ENCODE peak calls at places on chromosomes 7 and 10, in four cellular contexts. A is HepG2, X is H1, D is K562. C is an unnamed sample.

GRCh38 chr10:17645591-17646345 is 1.8 kb downstream of the STAM start:
- DNase-seq in A (peak), X (no peak), D (no peak), C (no peak)

GRCh38 chr10:98536551-98536950 is 89.8 kb upstream of the HPS1 start:
- DNase-seq in A (peak), X (no peak), D (no peak), C (no peak)

GRCh38 chr10:6920072-6921019 is 340.3 kb upstream of the PRKCQ start:
- DNase-seq in A (peak), X (peak), D (peak), C (no peak)

GRCh38 chr7:106768324-106768751 is 96.7 kb upstream of the PIK3CG start:
- DNase-seq in A (no peak), X (no peak), D (no peak), C (peak)

GRCh38 chr10:48681749-48682148 is 2.9 kb upstream of the WDFY4 start:
- DNase-seq in A (no peak), X (no peak), D (no peak), C (no peak)

GRCh38 chr7:29921404-29922010 is 68.1 kb downstream of the SCRN1 start:
- DNase-seq in A (peak), X (peak), D (peak), C (peak)

GRCh38 chr7:112052993-112053392 is 153.2 kb downstream of the DOCK4 start:
- DNase-seq in A (peak), X (no peak), D (no peak), C (no peak)

GRCh38 chr7:23000597-23001360 is 13.2 kb downstream of the HYCC1 start:
- DNase-seq in A (no peak), X (no peak), D (no peak), C (no peak)

GRCh38 chr7:114554781-114555537 is 140.3 kb downstream of the FOXP2 start:
- DNase-seq in A (no peak), X (no peak), D (no peak), C (peak)

GRCh38 chr10:12934777-12935176 is 66.7 kb downstream of the CCDC3 start:
- DNase-seq in A (no peak), X (no peak), D (no peak), C (no peak)

GRCh38 chr10:12703813-12704212 is 297.7 kb downstream of the CCDC3 start:
- DNase-seq in A (no peak), X (no peak), D (no peak), C (no peak)

GRCh38 chr7:95481768-95482167 is 4.0 kb upstream of the ASB4 start:
- DNase-seq in A (no peak), X (no peak), D (no peak), C (no peak)

GRCh38 chr10:125056161-125057132 is 103.9 kb downstream of the CTBP2 start:
- DNase-seq in A (no peak), X (no peak), D (peak), C (no peak)

GRCh38 chr10:50467209-50467608 is 156.5 kb downstream of the SGMS1 start:
- DNase-seq in A (no peak), X (no peak), D (no peak), C (no peak)

GRCh38 chr7:138286846-138287245 is 173.2 kb upstream of the TRIM24 start:
- DNase-seq in A (no peak), X (no peak), D (no peak), C (no peak)

GRCh38 chr7:23530901-23531793 is 634 bp downstream of the TRA2A start:
- DNase-seq in A (peak), X (peak), D (peak), C (no peak)

GRCh38 chr10:97117372-97117771 is 68.4 kb downstream of the SLIT1 start:
- DNase-seq in A (no peak), X (no peak), D (peak), C (no peak)

GRCh38 chr10:131651674-131652093 is 249.1 kb upstream of the PPP2R2D start:
- DNase-seq in A (no peak), X (peak), D (no peak), C (no peak)

GRCh38 chr10:93106631-93107072 is 33.0 kb downstream of the CYP26A1 start:
- DNase-seq in A (peak), X (no peak), D (no peak), C (no peak)

GRCh38 chr7:131087756-131088658 is 239.7 kb upstream of the MKLN1 start:
- DNase-seq in A (peak), X (no peak), D (no peak), C (no peak)

GRCh38 chr10:78464856-78465221 is 431.2 kb downstream of the RPS24 start:
- DNase-seq in A (no peak), X (no peak), D (no peak), C (no peak)

GRCh38 chr7:116952640-116953371 is 495 bp upstream of the ST7 start:
- DNase-seq in A (peak), X (peak), D (peak), C (no peak)

GRCh38 chr7:140596751-140597424 is 43.7 kb downstream of the DENND2A start:
- DNase-seq in A (no peak), X (no peak), D (no peak), C (no peak)

GRCh38 chr7:130960208-130960988 is 226.4 kb upstream of the KLF14 start:
- DNase-seq in A (no peak), X (no peak), D (peak), C (peak)

GRCh38 chr10:83343676-83344075 is 795.6 kb upstream of the GHITM start:
- DNase-seq in A (no peak), X (no peak), D (no peak), C (no peak)

GRCh38 chr10:68553138-68553537 is 7.0 kb upstream of the TET1 start:
- DNase-seq in A (no peak), X (no peak), D (no peak), C (no peak)
- H3K9ac ChIP-seq in A (no peak), X (no peak), D (no peak), C (no peak)

GRCh38 chr10:120421250-120421649 is 35.8 kb upstream of the PLPP4 start:
- DNase-seq in A (no peak), X (no peak), D (no peak), C (no peak)

GRCh38 chr10:120422459-120422858 is 34.6 kb upstream of the PLPP4 start:
- DNase-seq in A (no peak), X (no peak), D (no peak), C (no peak)

GRCh38 chr10:120424198-120424464 is 32.9 kb upstream of the PLPP4 start:
- DNase-seq in A (no peak), X (no peak), D (no peak), C (no peak)

GRCh38 chr10:120423350-120424197 is 33.5 kb upstream of the PLPP4 start:
- DNase-seq in A (peak), X (peak), D (peak), C (no peak)

GRCh38 chr10:120420421-120420820 is 36.6 kb upstream of the PLPP4 start:
- DNase-seq in A (no peak), X (no peak), D (no peak), C (no peak)
- TF ChIP-seq ATF2 in A (no peak), X (no peak), D (no peak), C (no peak)

GRCh38 chr7:33804261-33804660 is 101.1 kb upstream of the BMPER start:
- DNase-seq in A (no peak), X (no peak), D (no peak), C (no peak)
- H3K9ac ChIP-seq in A (no peak), X (no peak), D (no peak), C (no peak)

DNA sequence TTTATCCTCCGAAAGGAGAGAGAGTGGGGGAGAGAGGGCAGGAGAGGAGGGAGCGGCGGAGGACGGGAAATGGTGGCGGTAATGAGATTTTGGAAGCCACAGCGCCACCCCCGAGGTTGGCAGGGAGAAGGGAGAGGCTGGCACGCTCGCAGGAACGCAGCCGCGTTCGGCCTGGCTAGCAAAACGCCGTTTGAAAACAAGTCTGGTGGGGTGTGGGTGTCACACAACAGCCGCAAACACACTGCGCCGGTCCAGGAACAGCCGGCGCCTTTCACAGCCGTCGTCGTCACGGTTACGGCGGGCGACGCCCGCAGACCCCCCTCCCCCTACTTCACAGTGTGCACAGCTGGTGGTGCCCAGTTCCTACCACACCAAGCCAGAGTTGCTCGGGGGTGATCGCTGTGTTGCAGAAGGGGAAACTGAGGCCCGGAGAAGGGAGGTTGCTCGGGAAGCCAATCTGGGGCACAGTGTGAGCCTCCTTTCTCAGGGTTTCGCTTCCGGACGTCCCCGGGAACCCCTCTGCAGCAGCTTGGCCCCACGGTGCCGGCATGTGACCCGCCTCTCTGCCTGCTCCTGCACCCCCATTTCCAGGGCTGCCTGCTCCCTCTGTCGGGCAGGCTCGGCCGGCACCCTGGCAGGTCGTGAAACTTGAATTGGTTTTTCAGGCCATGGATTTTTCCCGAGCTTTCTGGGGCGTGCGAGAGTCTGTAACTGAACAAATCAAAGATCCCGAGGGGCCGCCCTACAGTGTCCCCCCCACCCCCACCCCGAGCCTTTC is 57.8 kb downstream of the UNCX start:
- DNase-seq in A (no peak), X (peak), D (no peak), C (no peak)
- TF ChIP-seq ATF2 in A (no peak), X (no peak), D (no peak), C (no peak)

GRCh38 chr10:61933857-61934559 is 32.5 kb downstream of the ARID5B start:
- DNase-seq in A (no peak), X (no peak), D (no peak), C (no peak)
- H3K9ac ChIP-seq in A (no peak), X (no peak), D (no peak), C (no peak)

C was measured in GM12878.